ENCODE peak calls at places on chromosomes 1 and 21, in seven cellular contexts. One of them, this sample, is unnamed.

GRCh38 chr1:67372136-67372535 is 58.1 kb downstream of the SERBP1 start:
- DNase-seq in K562: no peak
- DNase-seq in A549: peak; percentile 7
- DNase-seq in stomach: no peak
- DNase-seq in ovary: no peak
- DNase-seq in transverse colon: no peak
- DNase-seq in GM12878: no peak
- DNase-seq in this sample: no peak

GRCh38 chr1:226656601-226657277 is 82.3 kb downstream of the ITPKB start:
- DNase-seq in K562: no peak
- DNase-seq in A549: no peak
- DNase-seq in stomach: no peak
- DNase-seq in ovary: no peak
- DNase-seq in transverse colon: peak; percentile 58
- DNase-seq in GM12878: no peak
- DNase-seq in this sample: no peak

GRCh38 chr1:165834229-165834628 is 6.8 kb downstream of the UCK2 start:
- DNase-seq in K562: no peak
- DNase-seq in A549: no peak
- DNase-seq in stomach: no peak
- DNase-seq in ovary: no peak
- DNase-seq in transverse colon: no peak
- DNase-seq in GM12878: no peak
- DNase-seq in this sample: no peak

GRCh38 chr1:199821029-199821779 is 206.3 kb upstream of the NR5A2 start:
- DNase-seq in K562: no peak
- DNase-seq in A549: no peak
- DNase-seq in stomach: no peak
- DNase-seq in ovary: no peak
- DNase-seq in transverse colon: peak; percentile 56
- DNase-seq in GM12878: no peak
- DNase-seq in this sample: no peak

GRCh38 chr1:52636701-52637695 is 4.0 kb downstream of the SHISAL2A start:
- DNase-seq in K562: no peak
- DNase-seq in A549: no peak
- DNase-seq in stomach: no peak
- DNase-seq in ovary: no peak
- DNase-seq in transverse colon: peak; percentile 54
- DNase-seq in GM12878: peak; percentile 87
- DNase-seq in this sample: no peak

GRCh38 chr21:34702341-34702807 is 33.6 kb downstream of the CLIC6 start:
- DNase-seq in K562: no peak
- DNase-seq in A549: no peak
- DNase-seq in stomach: peak; percentile 26
- DNase-seq in ovary: no peak
- DNase-seq in transverse colon: no peak
- DNase-seq in GM12878: no peak
- DNase-seq in this sample: peak; percentile 76

GRCh38 chr1:202351725-202352124 is 3.2 kb downstream of the PPP1R12B start:
- DNase-seq in K562: peak; percentile 31
- DNase-seq in A549: no peak
- DNase-seq in stomach: no peak
- DNase-seq in ovary: no peak
- DNase-seq in transverse colon: no peak
- DNase-seq in GM12878: no peak
- DNase-seq in this sample: no peak

GRCh38 chr1:12163210-12163609 is 3.6 kb upstream of the TNFRSF1B start:
- DNase-seq in K562: no peak
- DNase-seq in A549: no peak
- DNase-seq in stomach: no peak
- DNase-seq in ovary: no peak
- DNase-seq in transverse colon: no peak
- DNase-seq in GM12878: no peak
- DNase-seq in this sample: no peak

GRCh38 chr1:153570874-153571273 is 5.2 kb upstream of the S100A2 start:
- DNase-seq in K562: no peak
- DNase-seq in A549: no peak
- DNase-seq in stomach: no peak
- DNase-seq in ovary: no peak
- DNase-seq in transverse colon: no peak
- DNase-seq in GM12878: no peak
- DNase-seq in this sample: no peak

GRCh38 chr1:154751690-154752089 is 118.4 kb downstream of the KCNN3 start:
- DNase-seq in K562: no peak
- DNase-seq in A549: no peak
- DNase-seq in stomach: peak; percentile 3
- DNase-seq in ovary: no peak
- DNase-seq in transverse colon: no peak
- DNase-seq in GM12878: no peak
- DNase-seq in this sample: peak; percentile 83

GRCh38 chr1:224116131-224116530 is 2.2 kb downstream of the FBXO28 start:
- DNase-seq in K562: peak; percentile 64
- DNase-seq in A549: peak; percentile 44
- DNase-seq in stomach: no peak
- DNase-seq in ovary: no peak
- DNase-seq in transverse colon: no peak
- DNase-seq in GM12878: peak; percentile 47
- DNase-seq in this sample: no peak

GRCh38 chr1:117095237-117095636 is 26.3 kb downstream of the TRIM45 start:
- DNase-seq in K562: no peak
- DNase-seq in A549: no peak
- DNase-seq in stomach: no peak
- DNase-seq in ovary: no peak
- DNase-seq in transverse colon: no peak
- DNase-seq in GM12878: no peak
- DNase-seq in this sample: no peak
- TF ChIP-seq EP300 in K562: no peak
- TF ChIP-seq EP300 in A549: no peak
- TF ChIP-seq EP300 in stomach: no peak
- TF ChIP-seq EP300 in ovary: no peak
- TF ChIP-seq EP300 in transverse colon: no peak
- TF ChIP-seq EP300 in GM12878: no peak
- TF ChIP-seq EP300 in this sample: no peak

GRCh38 chr1:50989694-50990093 is 19.6 kb downstream of the CDKN2C start:
- DNase-seq in K562: no peak
- DNase-seq in A549: no peak
- DNase-seq in stomach: no peak
- DNase-seq in ovary: no peak
- DNase-seq in transverse colon: no peak
- DNase-seq in GM12878: no peak
- DNase-seq in this sample: no peak

GRCh38 chr1:50981741-50982140 is 11.7 kb downstream of the CDKN2C start:
- DNase-seq in K562: peak; percentile 53
- DNase-seq in A549: no peak
- DNase-seq in stomach: no peak
- DNase-seq in ovary: no peak
- DNase-seq in transverse colon: no peak
- DNase-seq in GM12878: no peak
- DNase-seq in this sample: no peak

GRCh38 chr1:50983403-50983802 is 13.4 kb downstream of the CDKN2C start:
- DNase-seq in K562: no peak
- DNase-seq in A549: no peak
- DNase-seq in stomach: no peak
- DNase-seq in ovary: no peak
- DNase-seq in transverse colon: no peak
- DNase-seq in GM12878: no peak
- DNase-seq in this sample: no peak

GRCh38 chr1:50980505-50980904 is 10.5 kb downstream of the CDKN2C start:
- DNase-seq in K562: no peak
- DNase-seq in A549: no peak
- DNase-seq in stomach: no peak
- DNase-seq in ovary: no peak
- DNase-seq in transverse colon: no peak
- DNase-seq in GM12878: no peak
- DNase-seq in this sample: no peak

DNA sequence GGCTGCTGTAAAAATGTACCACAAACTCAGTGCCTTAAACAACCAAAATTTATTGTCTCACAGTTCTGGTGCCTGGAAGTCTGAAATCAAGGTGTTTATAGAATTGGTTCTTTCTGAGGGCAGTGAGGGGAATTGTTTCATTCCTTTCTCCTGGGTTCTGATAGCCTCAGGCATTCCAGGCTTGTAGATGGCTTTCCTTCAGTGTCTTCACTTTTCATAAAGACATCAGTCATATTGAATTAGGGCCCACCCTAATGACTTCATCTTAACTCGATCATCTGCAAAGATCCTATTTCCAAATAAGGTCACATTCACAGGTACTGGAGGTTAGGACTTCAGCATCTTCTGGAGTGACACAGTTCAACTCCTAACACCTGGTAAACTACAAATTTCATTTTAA is 15.0 kb downstream of the CDKN2C start:
- DNase-seq in K562: no peak
- DNase-seq in A549: no peak
- DNase-seq in stomach: no peak
- DNase-seq in ovary: no peak
- DNase-seq in transverse colon: no peak
- DNase-seq in GM12878: no peak
- DNase-seq in this sample: no peak
- TF ChIP-seq CTCF in K562: no peak
- TF ChIP-seq CTCF in A549: no peak
- TF ChIP-seq CTCF in stomach: no peak
- TF ChIP-seq CTCF in ovary: no peak
- TF ChIP-seq CTCF in transverse colon: no peak
- TF ChIP-seq CTCF in GM12878: no peak
- TF ChIP-seq CTCF in this sample: no peak

GRCh38 chr1:185957441-185958363 is 223.5 kb downstream of the HMCN1 start:
- DNase-seq in K562: no peak
- DNase-seq in A549: no peak
- DNase-seq in stomach: no peak
- DNase-seq in ovary: no peak
- DNase-seq in transverse colon: no peak
- DNase-seq in GM12878: no peak
- DNase-seq in this sample: no peak
- TF ChIP-seq EP300 in K562: no peak
- TF ChIP-seq EP300 in A549: no peak
- TF ChIP-seq EP300 in stomach: no peak
- TF ChIP-seq EP300 in ovary: no peak
- TF ChIP-seq EP300 in transverse colon: no peak
- TF ChIP-seq EP300 in GM12878: no peak
- TF ChIP-seq EP300 in this sample: no peak

DNA sequence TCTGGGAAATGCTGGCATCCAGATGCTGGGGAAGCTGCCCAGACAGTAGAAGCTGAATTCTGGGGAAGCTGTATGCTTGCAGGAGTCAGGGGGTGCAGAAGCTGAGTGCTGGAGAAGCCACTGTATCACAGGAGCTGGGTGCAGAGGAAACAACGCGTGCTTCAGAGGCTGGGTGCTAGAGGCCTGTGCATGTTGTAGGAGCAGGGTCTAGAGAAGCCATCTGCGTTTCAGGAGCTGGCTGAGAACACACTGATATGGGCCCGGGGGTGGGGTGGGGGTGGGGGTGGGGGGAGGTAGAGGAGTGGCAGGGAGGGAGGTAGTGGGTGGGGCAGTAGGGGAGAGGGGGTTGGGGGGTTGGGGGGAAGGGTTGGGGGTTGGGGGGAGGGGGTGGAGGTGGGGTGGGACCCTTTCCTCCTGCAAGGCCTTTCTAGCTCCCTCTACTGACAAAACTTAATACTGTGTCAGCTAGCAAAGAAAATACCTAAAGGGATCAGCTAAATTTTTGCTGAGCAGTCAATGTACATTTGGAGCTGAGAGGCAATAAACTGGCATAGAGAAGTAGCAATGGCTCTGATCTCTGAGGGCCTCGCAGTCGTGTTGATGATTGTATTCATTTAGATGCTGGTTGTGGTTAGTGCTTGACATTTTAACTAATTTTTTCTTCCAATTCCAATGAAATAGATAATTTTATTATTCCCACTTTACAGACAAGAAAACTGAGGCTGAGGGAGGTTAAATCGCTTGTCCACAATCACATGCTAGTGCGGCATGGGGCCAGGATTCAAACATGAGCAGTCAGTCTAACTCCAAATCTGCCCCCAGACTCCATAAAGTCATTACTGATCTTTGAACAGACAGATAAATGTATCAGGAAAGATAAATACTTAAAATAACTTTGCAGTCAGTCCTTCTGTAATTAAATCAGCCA is 356.9 kb downstream of the DISC1 start:
- DNase-seq in K562: no peak
- DNase-seq in A549: no peak
- DNase-seq in stomach: no peak
- DNase-seq in ovary: no peak
- DNase-seq in transverse colon: no peak
- DNase-seq in GM12878: peak; percentile 13
- DNase-seq in this sample: no peak
- TF ChIP-seq CTCF in K562: no peak
- TF ChIP-seq CTCF in A549: no peak
- TF ChIP-seq CTCF in stomach: no peak
- TF ChIP-seq CTCF in ovary: no peak
- TF ChIP-seq CTCF in transverse colon: no peak
- TF ChIP-seq CTCF in GM12878: no peak
- TF ChIP-seq CTCF in this sample: no peak

DNA sequence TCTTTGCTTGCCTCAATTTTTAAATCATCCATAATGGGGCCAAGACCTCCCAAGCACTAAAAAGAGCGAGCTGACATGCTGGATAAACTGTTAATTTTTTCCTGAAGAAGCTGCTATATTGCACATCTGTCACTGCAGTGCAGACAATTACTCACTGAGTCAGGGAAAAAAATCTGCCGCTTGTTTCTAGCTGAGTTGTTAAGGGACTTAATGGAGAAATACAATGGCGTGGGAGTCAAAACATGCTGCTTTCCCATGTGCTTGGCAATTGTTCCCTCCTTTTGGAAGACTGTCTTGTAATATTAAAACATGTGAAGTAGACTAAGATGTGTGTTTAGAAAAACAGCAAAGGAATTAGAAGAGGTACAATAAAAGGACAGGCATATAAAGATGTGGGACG is 205.4 kb downstream of the GPATCH2 start:
- DNase-seq in K562: no peak
- DNase-seq in A549: no peak
- DNase-seq in stomach: no peak
- DNase-seq in ovary: no peak
- DNase-seq in transverse colon: no peak
- DNase-seq in GM12878: no peak
- DNase-seq in this sample: no peak
- TF ChIP-seq EP300 in K562: no peak
- TF ChIP-seq EP300 in A549: no peak
- TF ChIP-seq EP300 in stomach: no peak
- TF ChIP-seq EP300 in ovary: no peak
- TF ChIP-seq EP300 in transverse colon: no peak
- TF ChIP-seq EP300 in GM12878: no peak
- TF ChIP-seq EP300 in this sample: no peak